ENCODE peak calls at places on chromosomes 11 and 22, in six cellular contexts. One of them, this sample, is unnamed.

GRCh38 chr11:74466916-74467885 is at the start of gene KCNE3:
- DNase-seq in neural progenitor cell: peak; percentile 40
- DNase-seq in heart left ventricle: peak; percentile 67
- DNase-seq in CD4-positive, alpha-beta memory T cell: no peak
- DNase-seq in WERI-Rb-1: no peak
- DNase-seq in tibial nerve: no peak
- DNase-seq in this sample: no peak

GRCh38 chr22:24727218-24727851 is 47.2 kb downstream of the PIWIL3 start:
- DNase-seq in neural progenitor cell: no peak
- DNase-seq in heart left ventricle: peak; percentile 39
- DNase-seq in CD4-positive, alpha-beta memory T cell: no peak
- DNase-seq in WERI-Rb-1: no peak
- DNase-seq in tibial nerve: no peak
- DNase-seq in this sample: no peak

GRCh38 chr11:34198523-34198922 is 93.1 kb downstream of the NAT10 start:
- DNase-seq in neural progenitor cell: no peak
- DNase-seq in heart left ventricle: no peak
- DNase-seq in CD4-positive, alpha-beta memory T cell: no peak
- DNase-seq in WERI-Rb-1: no peak
- DNase-seq in tibial nerve: no peak
- DNase-seq in this sample: no peak

GRCh38 chr22:44247923-44248892 is 64.5 kb downstream of the SHISAL1 start:
- DNase-seq in neural progenitor cell: no peak
- DNase-seq in heart left ventricle: no peak
- DNase-seq in CD4-positive, alpha-beta memory T cell: no peak
- DNase-seq in WERI-Rb-1: no peak
- DNase-seq in tibial nerve: no peak
- DNase-seq in this sample: no peak

GRCh38 chr11:113684558-113684957 is 21.6 kb downstream of the TMPRSS5 start:
- DNase-seq in neural progenitor cell: no peak
- DNase-seq in heart left ventricle: no peak
- DNase-seq in CD4-positive, alpha-beta memory T cell: no peak
- DNase-seq in WERI-Rb-1: no peak
- DNase-seq in tibial nerve: no peak
- DNase-seq in this sample: no peak

GRCh38 chr22:20980523-20980922 is 1.6 kb upstream of the LZTR1 start:
- DNase-seq in neural progenitor cell: no peak
- DNase-seq in heart left ventricle: no peak
- DNase-seq in CD4-positive, alpha-beta memory T cell: no peak
- DNase-seq in WERI-Rb-1: no peak
- DNase-seq in tibial nerve: no peak
- DNase-seq in this sample: no peak

GRCh38 chr11:9840460-9841004 is 176.7 kb downstream of the SWAP70 start:
- DNase-seq in neural progenitor cell: no peak
- DNase-seq in heart left ventricle: no peak
- DNase-seq in CD4-positive, alpha-beta memory T cell: no peak
- DNase-seq in WERI-Rb-1: no peak
- DNase-seq in tibial nerve: no peak
- DNase-seq in this sample: no peak

GRCh38 chr11:57163160-57163868 is 18.4 kb upstream of the LRRC55 start:
- DNase-seq in neural progenitor cell: no peak
- DNase-seq in heart left ventricle: no peak
- DNase-seq in CD4-positive, alpha-beta memory T cell: no peak
- DNase-seq in WERI-Rb-1: no peak
- DNase-seq in tibial nerve: no peak
- DNase-seq in this sample: no peak

GRCh38 chr11:119134389-119134978 is 13.1 kb downstream of the HINFP start:
- DNase-seq in neural progenitor cell: peak; percentile 24
- DNase-seq in heart left ventricle: no peak
- DNase-seq in CD4-positive, alpha-beta memory T cell: no peak
- DNase-seq in WERI-Rb-1: no peak
- DNase-seq in tibial nerve: no peak
- DNase-seq in this sample: no peak

GRCh38 chr11:20364412-20364792 is 888 bp downstream of the HTATIP2 start:
- DNase-seq in neural progenitor cell: no peak
- DNase-seq in heart left ventricle: no peak
- DNase-seq in CD4-positive, alpha-beta memory T cell: no peak
- DNase-seq in WERI-Rb-1: no peak
- DNase-seq in tibial nerve: no peak
- DNase-seq in this sample: no peak

GRCh38 chr22:21797444-21798221 is 62.0 kb upstream of the YPEL1 start:
- DNase-seq in neural progenitor cell: no peak
- DNase-seq in heart left ventricle: no peak
- DNase-seq in CD4-positive, alpha-beta memory T cell: no peak
- DNase-seq in WERI-Rb-1: no peak
- DNase-seq in tibial nerve: no peak
- DNase-seq in this sample: no peak

GRCh38 chr11:19615503-19615902 is 97.1 kb upstream of the NAV2 start:
- DNase-seq in neural progenitor cell: no peak
- DNase-seq in heart left ventricle: no peak
- DNase-seq in CD4-positive, alpha-beta memory T cell: no peak
- DNase-seq in WERI-Rb-1: no peak
- DNase-seq in tibial nerve: no peak
- DNase-seq in this sample: no peak

GRCh38 chr11:83436855-83437254 is 150.7 kb upstream of the CCDC90B start:
- DNase-seq in neural progenitor cell: no peak
- DNase-seq in heart left ventricle: no peak
- DNase-seq in CD4-positive, alpha-beta memory T cell: no peak
- DNase-seq in WERI-Rb-1: no peak
- DNase-seq in tibial nerve: no peak
- DNase-seq in this sample: no peak

GRCh38 chr11:46386674-46387073 is 4.9 kb downstream of the CHRM4 start:
- DNase-seq in neural progenitor cell: no peak
- DNase-seq in heart left ventricle: no peak
- DNase-seq in CD4-positive, alpha-beta memory T cell: no peak
- DNase-seq in WERI-Rb-1: peak; percentile 8
- DNase-seq in tibial nerve: no peak
- DNase-seq in this sample: no peak

GRCh38 chr11:1116104-1116503 is 41.4 kb downstream of the MUC2 start:
- DNase-seq in neural progenitor cell: no peak
- DNase-seq in heart left ventricle: no peak
- DNase-seq in CD4-positive, alpha-beta memory T cell: no peak
- DNase-seq in WERI-Rb-1: no peak
- DNase-seq in tibial nerve: no peak
- DNase-seq in this sample: no peak

GRCh38 chr22:45896153-45896951 is 80.6 kb downstream of the WNT7B start:
- DNase-seq in neural progenitor cell: no peak
- DNase-seq in heart left ventricle: no peak
- DNase-seq in CD4-positive, alpha-beta memory T cell: no peak
- DNase-seq in WERI-Rb-1: no peak
- DNase-seq in tibial nerve: no peak
- DNase-seq in this sample: no peak

GRCh38 chr11:86249307-86250098 is 5.0 kb downstream of the EED start:
- DNase-seq in neural progenitor cell: no peak
- DNase-seq in heart left ventricle: no peak
- DNase-seq in CD4-positive, alpha-beta memory T cell: no peak
- DNase-seq in WERI-Rb-1: no peak
- DNase-seq in tibial nerve: no peak
- DNase-seq in this sample: no peak

GRCh38 chr11:65426839-65427690 is 4.5 kb downstream of the NEAT1 start:
- DNase-seq in neural progenitor cell: no peak
- DNase-seq in heart left ventricle: peak; percentile 32
- DNase-seq in CD4-positive, alpha-beta memory T cell: peak; percentile 69
- DNase-seq in WERI-Rb-1: no peak
- DNase-seq in tibial nerve: no peak
- DNase-seq in this sample: peak; percentile 45

GRCh38 chr22:39206491-39206890 is 38.3 kb downstream of the PDGFB start:
- DNase-seq in neural progenitor cell: no peak
- DNase-seq in heart left ventricle: peak; percentile 16
- DNase-seq in CD4-positive, alpha-beta memory T cell: no peak
- DNase-seq in WERI-Rb-1: no peak
- DNase-seq in tibial nerve: no peak
- DNase-seq in this sample: no peak

GRCh38 chr11:3867209-3868071 is 12.0 kb downstream of the STIM1 start:
- DNase-seq in neural progenitor cell: no peak
- DNase-seq in heart left ventricle: peak; percentile 65
- DNase-seq in CD4-positive, alpha-beta memory T cell: no peak
- DNase-seq in WERI-Rb-1: no peak
- DNase-seq in tibial nerve: no peak
- DNase-seq in this sample: no peak

GRCh38 chr11:1224109-1224485 is 1.2 kb downstream of the MUC5B start:
- DNase-seq in neural progenitor cell: no peak
- DNase-seq in heart left ventricle: no peak
- DNase-seq in CD4-positive, alpha-beta memory T cell: peak; percentile 14
- DNase-seq in WERI-Rb-1: no peak
- DNase-seq in tibial nerve: no peak
- DNase-seq in this sample: no peak

GRCh38 chr11:86624366-86624765 is 48.0 kb downstream of the ME3 start:
- DNase-seq in neural progenitor cell: no peak
- DNase-seq in heart left ventricle: no peak
- DNase-seq in CD4-positive, alpha-beta memory T cell: no peak
- DNase-seq in WERI-Rb-1: no peak
- DNase-seq in tibial nerve: no peak
- DNase-seq in this sample: no peak

GRCh38 chr11:112962854-112963367 is 1.7 kb downstream of the NCAM1 start:
- DNase-seq in neural progenitor cell: peak; percentile 84
- DNase-seq in heart left ventricle: peak; percentile 80
- DNase-seq in CD4-positive, alpha-beta memory T cell: no peak
- DNase-seq in WERI-Rb-1: peak; percentile 91
- DNase-seq in tibial nerve: no peak
- DNase-seq in this sample: no peak

GRCh38 chr11:121671276-121672168 is 218.8 kb upstream of the SORL1-AS1 start:
- DNase-seq in neural progenitor cell: no peak
- DNase-seq in heart left ventricle: no peak
- DNase-seq in CD4-positive, alpha-beta memory T cell: no peak
- DNase-seq in WERI-Rb-1: peak; percentile 62
- DNase-seq in tibial nerve: no peak
- DNase-seq in this sample: no peak
- H3K27ac ChIP-seq in neural progenitor cell: no peak overlapping the region
- H3K27ac ChIP-seq in heart left ventricle: peak overlapping the region; percentile 74
- H3K27ac ChIP-seq in CD4-positive, alpha-beta memory T cell: no peak overlapping the region
- H3K27ac ChIP-seq in WERI-Rb-1: peak overlapping the region; percentile 60
- H3K27ac ChIP-seq in tibial nerve: peak overlapping the region; percentile 72
- H3K27ac ChIP-seq in this sample: no peak overlapping the region

DNA sequence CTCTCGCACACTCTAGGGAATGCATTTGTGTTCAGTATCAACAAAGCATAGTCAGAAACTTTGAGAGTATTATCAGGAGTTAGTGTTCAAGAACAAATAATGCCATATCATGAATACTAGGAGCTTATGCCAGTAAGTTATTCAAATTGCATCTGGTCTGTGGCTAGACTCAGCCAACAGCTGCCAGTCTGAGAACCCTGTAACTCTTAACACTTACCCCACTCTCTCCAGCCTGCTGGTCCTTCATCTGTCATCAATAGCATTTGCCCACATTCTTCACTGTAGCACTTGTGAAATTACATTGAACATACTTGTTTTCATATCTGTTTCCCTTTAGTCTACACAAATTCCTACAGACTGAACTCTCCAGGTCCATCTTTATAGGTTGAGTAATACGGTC is 1157.5 kb upstream of the RAG2 start:
- DNase-seq in neural progenitor cell: no peak
- DNase-seq in heart left ventricle: no peak
- DNase-seq in CD4-positive, alpha-beta memory T cell: no peak
- DNase-seq in WERI-Rb-1: no peak
- DNase-seq in tibial nerve: no peak
- DNase-seq in this sample: no peak
- H3K27me3 ChIP-seq in neural progenitor cell: no peaks in the 10 kb centered on the region
- H3K27me3 ChIP-seq in heart left ventricle: no peaks in the 10 kb centered on the region
- H3K27me3 ChIP-seq in CD4-positive, alpha-beta memory T cell: no peaks in the 10 kb centered on the region
- H3K27me3 ChIP-seq in WERI-Rb-1: no peaks in the 10 kb centered on the region
- H3K27me3 ChIP-seq in tibial nerve: no peaks in the 10 kb centered on the region
- H3K27me3 ChIP-seq in this sample: no peaks in the 10 kb centered on the region

DNA sequence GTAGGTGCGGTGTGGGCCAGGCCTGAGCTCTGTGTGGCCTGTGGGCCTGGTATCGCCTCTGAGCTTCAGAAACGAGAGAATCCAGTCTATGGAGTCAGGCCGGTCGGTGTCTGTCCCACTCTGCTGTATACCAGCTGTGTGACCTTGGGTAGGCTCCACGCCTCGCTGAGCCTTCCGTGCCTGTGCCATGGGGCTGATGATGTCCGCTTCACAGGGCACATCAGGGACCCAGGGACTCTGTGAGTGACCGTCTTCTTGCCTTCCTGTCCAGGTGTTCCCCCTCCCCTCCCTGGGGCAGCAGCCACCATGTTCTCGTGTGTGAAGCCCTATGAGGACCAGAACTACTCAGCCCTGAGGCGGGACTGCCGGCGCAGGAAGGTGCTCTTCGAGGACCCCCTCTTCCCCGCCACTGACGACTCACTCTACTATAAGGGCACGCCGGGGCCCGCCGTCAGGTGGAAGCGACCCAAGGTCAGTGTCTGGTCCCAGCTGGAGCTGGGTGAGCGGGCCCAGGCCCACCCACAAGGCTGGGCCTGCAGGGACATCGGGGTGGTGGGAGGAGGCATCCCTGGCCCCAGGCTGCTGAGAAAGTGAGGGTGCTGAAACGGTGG is 17.9 kb downstream of the CAPN5 start:
- DNase-seq in neural progenitor cell: no peak
- DNase-seq in heart left ventricle: no peak
- DNase-seq in CD4-positive, alpha-beta memory T cell: no peak
- DNase-seq in WERI-Rb-1: peak; percentile 4
- DNase-seq in tibial nerve: peak; percentile 9
- DNase-seq in this sample: no peak
- H3K27ac ChIP-seq in neural progenitor cell: no peak overlapping the region
- H3K27ac ChIP-seq in heart left ventricle: no peak overlapping the region
- H3K27ac ChIP-seq in CD4-positive, alpha-beta memory T cell: no peak overlapping the region
- H3K27ac ChIP-seq in WERI-Rb-1: no peak overlapping the region
- H3K27ac ChIP-seq in tibial nerve: peak overlapping the region; percentile 80
- H3K27ac ChIP-seq in this sample: no peak overlapping the region

GRCh38 chr11:130674686-130675085 is 226.2 kb downstream of the ADAMTS15 start:
- DNase-seq in neural progenitor cell: peak; percentile 14
- DNase-seq in heart left ventricle: no peak
- DNase-seq in CD4-positive, alpha-beta memory T cell: no peak
- DNase-seq in WERI-Rb-1: no peak
- DNase-seq in tibial nerve: no peak
- DNase-seq in this sample: no peak
- H3K27me3 ChIP-seq in neural progenitor cell: no peaks in the 10 kb centered on the region
- H3K27me3 ChIP-seq in heart left ventricle: no peaks in the 10 kb centered on the region
- H3K27me3 ChIP-seq in CD4-positive, alpha-beta memory T cell: no peaks in the 10 kb centered on the region
- H3K27me3 ChIP-seq in WERI-Rb-1: no peaks in the 10 kb centered on the region
- H3K27me3 ChIP-seq in tibial nerve: no peaks in the 10 kb centered on the region
- H3K27me3 ChIP-seq in this sample: peaks cover 6% of the 10 kb centered on the region

GRCh38 chr11:11504071-11504470 is 117.7 kb downstream of the GALNT18 start:
- DNase-seq in neural progenitor cell: no peak
- DNase-seq in heart left ventricle: no peak
- DNase-seq in CD4-positive, alpha-beta memory T cell: no peak
- DNase-seq in WERI-Rb-1: no peak
- DNase-seq in tibial nerve: no peak
- DNase-seq in this sample: no peak
- H3K27ac ChIP-seq in neural progenitor cell: no peak overlapping the region
- H3K27ac ChIP-seq in heart left ventricle: no peak overlapping the region
- H3K27ac ChIP-seq in CD4-positive, alpha-beta memory T cell: no peak overlapping the region
- H3K27ac ChIP-seq in WERI-Rb-1: no peak overlapping the region
- H3K27ac ChIP-seq in tibial nerve: no peak overlapping the region
- H3K27ac ChIP-seq in this sample: no peak overlapping the region